ENCODE peak calls at places on chromosomes 13 and 19, in five cellular contexts. J is transverse colon, Z is tibial nerve, X is HepG2, B is stomach. L is an unnamed sample.

GRCh38 chr13:45996631-45997030 is 55.9 kb downstream of the ZC3H13 start:
- DNase-seq in J (no peak), B (no peak), Z (no peak), X (no peak), L (no peak)

GRCh38 chr19:35937345-35938281 is 1.4 kb downstream of the LRFN3 start:
- DNase-seq in J (no peak), Z (no peak), X (no peak), B (no peak), L (no peak)

GRCh38 chr19:49710372-49710951 is 19.5 kb downstream of the CPT1C start:
- DNase-seq in Z (no peak), X (no peak), B (no peak), J (no peak), L (no peak)

GRCh38 chr13:42574435-42575311 is 721 bp downstream of the TNFSF11 start:
- DNase-seq in Z (no peak), X (no peak), J (no peak), B (no peak), L (no peak)

GRCh38 chr19:33085570-33086128 is 4.7 kb downstream of the GPATCH1 start:
- DNase-seq in J (no peak), Z (no peak), X (no peak), B (no peak), L (no peak)

GRCh38 chr13:51130348-51130747 is 19.3 kb upstream of the C13orf42 start:
- DNase-seq in B (no peak), J (no peak), Z (no peak), X (no peak), L (no peak)

GRCh38 chr13:100520936-100521765 is 67.4 kb downstream of the GGACT start:
- DNase-seq in B (no peak), Z (no peak), J (no peak), X (no peak), L (no peak)

GRCh38 chr13:49545661-49546060 is 39.7 kb downstream of the RCBTB1 start:
- DNase-seq in Z (no peak), B (no peak), J (no peak), X (no peak), L (no peak)

GRCh38 chr19:55452381-55453325 is 8.8 kb downstream of the ISOC2 start:
- DNase-seq in Z (peak; percentile 56), B (peak; percentile 49), J (peak; percentile 46), X (peak; percentile 44), L (peak; percentile 88)

GRCh38 chr19:39471756-39472536 is 8.7 kb upstream of the TIMM50 start:
- DNase-seq in B (no peak), X (no peak), Z (no peak), J (no peak), L (no peak)

GRCh38 chr19:29841559-29842367 is 30.0 kb downstream of the CCNE1 start:
- DNase-seq in Z (no peak), B (no peak), X (peak; percentile 91), J (no peak), L (peak; percentile 34)

GRCh38 chr13:113749507-113749906 is 9.5 kb upstream of the TMEM255B start:
- DNase-seq in Z (no peak), J (no peak), B (no peak), X (no peak), L (no peak)

GRCh38 chr13:64900039-64900438 is 2330.1 kb downstream of the PCDH9 start:
- DNase-seq in X (no peak), Z (no peak), B (no peak), J (no peak), L (peak; percentile 60)

GRCh38 chr13:32051156-32051555 is 19.6 kb downstream of the FRY start:
- DNase-seq in J (no peak), B (no peak), Z (no peak), X (no peak), L (no peak)

DNA sequence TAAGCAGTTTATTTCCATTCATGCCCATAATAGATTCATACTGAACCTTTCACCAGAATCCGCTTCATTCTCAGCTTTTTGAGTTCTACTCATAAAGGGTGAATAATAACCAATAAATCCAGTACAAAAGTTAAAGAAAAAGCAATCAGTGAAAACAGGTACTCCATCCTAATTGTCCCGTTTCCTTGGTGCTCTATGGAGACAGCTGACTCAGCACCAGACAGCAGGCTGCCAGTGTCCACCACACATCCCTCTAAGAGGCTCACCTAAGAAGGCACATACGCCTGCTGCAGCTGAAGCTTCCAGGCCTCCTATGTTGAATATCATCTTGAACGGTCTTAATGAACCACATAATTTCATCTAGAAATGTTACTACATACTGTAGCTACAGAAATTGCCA is 27.3 kb downstream of the MYO16 start:
- DNase-seq in J (no peak), B (no peak), X (no peak), Z (no peak), L (no peak)
- H3K9me3 ChIP-seq in J (no peaks in the 10 kb centered on the region), B (no peaks in the 10 kb centered on the region), X (peaks cover 76% of the 10 kb centered on the region), Z (no peaks in the 10 kb centered on the region), L (no peaks in the 10 kb centered on the region)

GRCh38 chr13:40581277-40581579 is 85.2 kb downstream of the FOXO1 start:
- DNase-seq in Z (no peak), J (no peak), B (no peak), X (no peak), L (no peak)
- TF ChIP-seq EP300 in Z (no peak), J (no peak), B (no peak), X (no peak), L (no peak)

GRCh38 chr19:896434-896833 is 3.1 kb downstream of the RNU6-9 start:
- DNase-seq in X (no peak), J (no peak), Z (no peak), B (no peak), L (no peak)
- H3K9me3 ChIP-seq in X (no peaks in the 10 kb centered on the region), J (no peaks in the 10 kb centered on the region), Z (no peaks in the 10 kb centered on the region), B (no peaks in the 10 kb centered on the region), L (no peaks in the 10 kb centered on the region)

GRCh38 chr13:62360609-62361008 is 945.0 kb upstream of the PCDH20 start:
- DNase-seq in B (no peak), J (no peak), Z (no peak), X (no peak), L (no peak)
- TF ChIP-seq EP300 in B (no peak), J (no peak), Z (no peak), X (no peak), L (no peak)

GRCh38 chr19:52415711-52416110 is 13.2 kb upstream of the ZNF534 start:
- DNase-seq in J (no peak), B (no peak), Z (no peak), X (no peak), L (no peak)

GRCh38 chr19:52410276-52410675 is 12.6 kb downstream of the ZNF528 start:
- DNase-seq in Z (no peak), B (no peak), X (no peak), J (no peak), L (no peak)
- H3K9me3 ChIP-seq in Z (no peaks in the 10 kb centered on the region), B (peaks cover 54% of the 10 kb centered on the region), X (peaks cover 91% of the 10 kb centered on the region), J (peaks cover 62% of the 10 kb centered on the region), L (peaks cover 49% of the 10 kb centered on the region)